ENCODE peak calls at places on chromosomes 13 and 19, in ten cellular contexts. N is CD4-positive, alpha-beta T cell; M is GM23248; H is fibroblast of the conjunctiva; S is H9; R is T-cell; E is globus pallidus; A is stimulated activated CD4-positive, alpha-beta T cell treated with anti-CD3 and anti-CD28 coated beads, Interleukin-15, amount 100 ng/mL, for 48 hours; Y is AG08396; V is Calu3. Q is an unnamed sample.

GRCh38 chr19:55703790-55704215 is 28.8 kb downstream of the EPN1 start:
- DNase-seq in A (peak; percentile 52), M (peak; percentile 66), V (no peak), E (peak; percentile 15), N (peak; percentile 33), R (peak; percentile 30), Y (peak; percentile 65), H (no peak), S (peak; percentile 77), Q (peak; percentile 50)

GRCh38 chr19:39428309-39429112 is 7.2 kb downstream of the RPS16 start:
- DNase-seq in N (no peak), Y (peak; percentile 84), H (no peak), V (no peak), S (peak; percentile 93), R (no peak), E (no peak), M (peak; percentile 85), A (no peak), Q (peak; percentile 65)

GRCh38 chr19:45264781-45265317 is 13.8 kb downstream of the MARK4 start:
- DNase-seq in Y (no peak), A (no peak), R (no peak), N (no peak), M (no peak), E (no peak), H (no peak), S (no peak), V (no peak), Q (no peak)

GRCh38 chr19:5826531-5827341 is 12.8 kb downstream of the FUT6 start:
- DNase-seq in V (peak; percentile 58), E (no peak), A (no peak), H (no peak), S (peak; percentile 84), M (peak; percentile 67), Y (peak; percentile 59), R (no peak), N (no peak), Q (no peak)

GRCh38 chr13:96730676-96731075 is 263.6 kb downstream of the OXGR1 start:
- DNase-seq in Y (no peak), N (no peak), R (no peak), V (no peak), H (no peak), E (no peak), A (no peak), S (no peak), M (no peak), Q (no peak)

GRCh38 chr19:10640361-10640760 is 13.8 kb upstream of the ILF3 start:
- DNase-seq in A (no peak), Y (no peak), S (no peak), E (no peak), V (no peak), M (no peak), H (no peak), R (no peak), N (no peak), Q (no peak)

GRCh38 chr13:51906581-51906980 is 44.8 kb downstream of the CCDC70 start:
- DNase-seq in H (no peak), V (peak; percentile 1), M (no peak), N (no peak), R (no peak), S (peak; percentile 7), A (no peak), Y (no peak), E (no peak), Q (peak; percentile 20)

GRCh38 chr13:37207646-37208045 is 102.2 kb upstream of the CSNK1A1L start:
- DNase-seq in A (no peak), V (no peak), E (no peak), M (no peak), N (no peak), R (no peak), H (no peak), S (no peak), Y (no peak), Q (no peak)

GRCh38 chr19:963401-964022 is 20.6 kb upstream of the WDR18 start:
- DNase-seq in R (no peak), H (no peak), E (no peak), N (no peak), V (no peak), M (no peak), S (no peak), Y (no peak), A (no peak), Q (no peak)

GRCh38 chr13:47859129-47859528 is 141.9 kb downstream of the SUCLA2 start:
- DNase-seq in M (peak; percentile 70), V (no peak), A (no peak), S (no peak), E (no peak), R (no peak), Y (no peak), N (no peak), H (no peak), Q (no peak)

GRCh38 chr13:52128714-52129700 is at the start of gene NEK5:
- DNase-seq in A (peak; percentile 34), S (peak; percentile 88), Y (peak; percentile 87), N (peak; percentile 41), M (peak; percentile 81), V (peak; percentile 78), R (peak; percentile 52), H (peak; percentile 13), E (peak; percentile 44), Q (peak; percentile 50)

GRCh38 chr13:114212096-114212495 is 22.6 kb upstream of the CDC16 start:
- DNase-seq in M (peak; percentile 51), E (no peak), V (no peak), R (no peak), A (no peak), S (no peak), H (no peak), Y (no peak), N (no peak), Q (no peak)

GRCh38 chr19:1082165-1082927 is 12.8 kb downstream of the POLR2E start:
- DNase-seq in H (no peak), M (peak; percentile 40), S (peak; percentile 100), R (peak; percentile 91), V (no peak), N (peak; percentile 86), E (no peak), Y (peak; percentile 76), A (peak; percentile 88), Q (peak; percentile 89)

GRCh38 chr13:97911311-97912138 is 42.0 kb upstream of the IPO5 start:
- DNase-seq in H (no peak), R (no peak), V (peak; percentile 0), A (peak; percentile 10), N (no peak), E (no peak), M (peak; percentile 77), Y (no peak), S (peak; percentile 64), Q (no peak)

GRCh38 chr13:34464011-34464410 is 478.1 kb upstream of the NBEA start:
- DNase-seq in Y (no peak), E (no peak), H (no peak), N (no peak), S (no peak), R (no peak), M (no peak), V (no peak), A (no peak), Q (no peak)

GRCh38 chr13:113742000-113742441 is 17.0 kb upstream of the TMEM255B start:
- DNase-seq in E (no peak), N (no peak), V (peak; percentile 37), M (peak; percentile 84), R (no peak), H (peak; percentile 39), A (no peak), Y (peak; percentile 67), S (peak; percentile 63), Q (no peak)

GRCh38 chr19:32997716-32998355 is 25.8 kb downstream of the FAAP24 start:
- DNase-seq in H (no peak), E (no peak), R (no peak), A (no peak), M (no peak), N (no peak), Y (no peak), S (no peak), V (no peak), Q (no peak)

GRCh38 chr19:39845172-39845571 is 1.0 kb downstream of the FBL start:
- DNase-seq in S (no peak), E (no peak), N (no peak), H (no peak), A (no peak), M (peak; percentile 17), R (no peak), V (no peak), Y (no peak), Q (no peak)

GRCh38 chr13:23979361-23980159 is 82.3 kb upstream of the C1QTNF9B start:
- DNase-seq in M (peak; percentile 95), V (peak; percentile 43), H (peak; percentile 63), A (no peak), N (no peak), S (peak; percentile 67), Y (peak; percentile 91), E (peak; percentile 88), R (peak; percentile 11), Q (peak; percentile 78)

GRCh38 chr13:43229506-43229905 is 206.1 kb downstream of the DNAJC15 start:
- DNase-seq in Y (peak; percentile 49), H (peak; percentile 68), V (no peak), S (no peak), E (no peak), N (no peak), M (peak; percentile 68), R (no peak), A (no peak), Q (no peak)

GRCh38 chr13:105969761-105970160 is 565.7 kb downstream of the EFNB2 start:
- DNase-seq in M (no peak), E (no peak), A (no peak), H (no peak), V (peak; percentile 12), N (no peak), Y (no peak), S (no peak), R (no peak), Q (no peak)

GRCh38 chr13:38417727-38418126 is 68.1 kb downstream of the UFM1 start:
- DNase-seq in A (no peak), S (peak; percentile 31), N (no peak), Y (peak; percentile 7), V (peak; percentile 11), H (peak; percentile 8), E (no peak), M (peak; percentile 49), R (no peak), Q (no peak)

GRCh38 chr13:98429531-98429930 is 147.4 kb downstream of the STK24 start:
- DNase-seq in E (no peak), V (no peak), M (no peak), Y (no peak), A (no peak), S (no peak), H (no peak), N (no peak), R (no peak), Q (no peak)

GRCh38 chr13:92677571-92677970 is 549.0 kb upstream of the GPC6 start:
- DNase-seq in E (no peak), M (no peak), S (peak; percentile 36), R (no peak), N (no peak), Y (no peak), A (no peak), H (no peak), V (no peak), Q (no peak)

GRCh38 chr19:5356428-5356827 is 15.8 kb upstream of the PTPRS start:
- DNase-seq in N (no peak), M (peak; percentile 33), A (no peak), H (no peak), E (no peak), S (no peak), R (no peak), V (no peak), Y (no peak), Q (no peak)

GRCh38 chr13:110433014-110433413 is 125.9 kb downstream of the COL4A2 start:
- DNase-seq in R (no peak), Y (no peak), M (no peak), V (no peak), H (no peak), S (no peak), E (no peak), N (no peak), A (no peak), Q (no peak)

GRCh38 chr13:106533101-106533939 is 2.1 kb downstream of the EFNB2 start:
- DNase-seq in S (peak; percentile 79), E (peak; percentile 85), M (peak; percentile 85), V (peak; percentile 71), H (peak; percentile 70), N (no peak), A (no peak), Y (peak; percentile 87), R (peak; percentile 1), Q (peak; percentile 85)

GRCh38 chr13:84651288-84651687 is 769.0 kb upstream of the SLITRK1 start:
- DNase-seq in N (no peak), S (no peak), V (peak; percentile 17), M (peak; percentile 65), E (no peak), H (peak; percentile 69), Y (no peak), A (no peak), R (no peak), Q (peak; percentile 57)